ENCODE peak calls at places on chromosomes 3 and 15, in five cellular contexts. I is fibroblast of mammary gland, N is heart right ventricle, D is iPS DF 6.9, T is lower lobe of right lung. K is an unnamed sample.
A peak's percentile ranks its signal among the peaks of the same experiment; 100 is the strongest.

GRCh38 chr15:70856177-70856883 is 2.4 kb upstream of the LARP6 start:
- DNase-seq in I (peak; percentile 34), N (no peak), D (no peak), T (no peak), K (no peak)

GRCh38 chr3:100210777-100211145 is 50.0 kb upstream of the TBC1D23 start:
- DNase-seq in I (peak; percentile 85), N (peak; percentile 65), D (peak; percentile 35), T (no peak), K (no peak)

GRCh38 chr3:127088511-127089430 is 104.2 kb upstream of the PRR23E start:
- DNase-seq in I (no peak), N (no peak), D (no peak), T (no peak), K (no peak)

GRCh38 chr3:45616158-45616557 is 21.6 kb downstream of the LIMD1 start:
- DNase-seq in I (no peak), N (no peak), D (no peak), T (no peak), K (no peak)

GRCh38 chr3:169192643-169193042 is 470.9 kb downstream of the MECOM start:
- DNase-seq in I (no peak), N (no peak), D (no peak), T (no peak), K (no peak)

GRCh38 chr3:128495435-128495970 is 2.5 kb upstream of the GATA2 start:
- DNase-seq in I (no peak), N (no peak), D (no peak), T (no peak), K (peak; percentile 54)

GRCh38 chr3:41848745-41849574 is 112.9 kb downstream of the ULK4 start:
- DNase-seq in I (no peak), N (no peak), D (no peak), T (no peak), K (no peak)

GRCh38 chr3:171753665-171754408 is 56.4 kb downstream of the PLD1 start:
- DNase-seq in I (peak; percentile 94), N (no peak), D (no peak), T (no peak), K (no peak)

GRCh38 chr15:51758645-51759044 is 7.2 kb downstream of the TMOD2 start:
- DNase-seq in I (peak; percentile 97), N (peak; percentile 52), D (no peak), T (no peak), K (no peak)

GRCh38 chr3:123341871-123342630 is 106.8 kb downstream of the ADCY5 start:
- DNase-seq in I (no peak), N (no peak), D (no peak), T (no peak), K (peak; percentile 43)

GRCh38 chr3:16486201-16486600 is 27.3 kb downstream of the RFTN1 start:
- DNase-seq in I (no peak), N (no peak), D (no peak), T (no peak), K (no peak)

GRCh38 chr15:24986653-24987052 is 31.9 kb downstream of the SNRPN start:
- DNase-seq in I (no peak), N (no peak), D (no peak), T (no peak), K (no peak)

GRCh38 chr15:69666441-69666882 is 213.8 kb downstream of the RPLP1 start:
- DNase-seq in I (peak; percentile 49), N (peak; percentile 24), D (no peak), T (peak; percentile 59), K (no peak)

GRCh38 chr3:29925150-29925549 is 644.3 kb downstream of the RBMS3 start:
- DNase-seq in I (peak; percentile 51), N (no peak), D (no peak), T (no peak), K (no peak)

GRCh38 chr3:50876947-50877346 is 202.2 kb downstream of the DOCK3 start:
- DNase-seq in I (no peak), N (no peak), D (no peak), T (no peak), K (no peak)

GRCh38 chr3:49625971-49626640 is 48.0 kb upstream of the APEH start:
- DNase-seq in I (peak; percentile 45), N (no peak), D (no peak), T (no peak), K (no peak)

GRCh38 chr3:149339931-149340309 is 6.5 kb upstream of the TM4SF18 start:
- DNase-seq in I (peak; percentile 95), N (peak; percentile 89), D (peak; percentile 57), T (peak; percentile 73), K (peak; percentile 93)

GRCh38 chr3:120468635-120469295 is 18.0 kb upstream of the FSTL1 start:
- DNase-seq in I (no peak), N (no peak), D (no peak), T (no peak), K (no peak)

GRCh38 chr3:142981108-142981507 is 17.6 kb upstream of the PAQR9 start:
- DNase-seq in I (no peak), N (no peak), D (no peak), T (no peak), K (no peak)

GRCh38 chr3:72973031-72973723 is 23.4 kb upstream of the PPP4R2 start:
- DNase-seq in I (no peak), N (no peak), D (no peak), T (no peak), K (no peak)

GRCh38 chr3:138850151-138850550 is 15.4 kb upstream of the PIK3CB start:
- DNase-seq in I (peak; percentile 16), N (peak; percentile 25), D (no peak), T (no peak), K (no peak)

GRCh38 chr15:32877620-32878019 is 159.8 kb downstream of the GREM1 start:
- DNase-seq in I (peak; percentile 38), N (no peak), D (no peak), T (no peak), K (no peak)

GRCh38 chr15:92808611-92809063 is 91.5 kb upstream of the CHD2 start:
- DNase-seq in I (peak; percentile 78), N (peak; percentile 44), D (no peak), T (peak; percentile 74), K (peak; percentile 59)

GRCh38 chr3:129211772-129212171 is 28.1 kb upstream of the CNBP start:
- DNase-seq in I (peak; percentile 93), N (peak; percentile 46), D (no peak), T (peak; percentile 83), K (peak; percentile 52)

GRCh38 chr15:98548172-98548971 is 100.0 kb upstream of the IGF1R start:
- DNase-seq in I (peak; percentile 70), N (peak; percentile 61), D (peak; percentile 55), T (peak; percentile 82), K (peak; percentile 91)

GRCh38 chr15:36370735-36371115 is 208.7 kb upstream of the CDIN1 start:
- DNase-seq in I (peak; percentile 93), N (no peak), D (no peak), T (no peak), K (no peak)

GRCh38 chr3:65402597-65402996 is 636.1 kb downstream of the MAGI1 start:
- DNase-seq in I (peak; percentile 97), N (peak; percentile 23), D (no peak), T (no peak), K (peak; percentile 24)

GRCh38 chr3:57856675-57857074 is 100.6 kb downstream of the SLMAP start:
- DNase-seq in I (peak; percentile 40), N (no peak), D (no peak), T (no peak), K (no peak)

GRCh38 chr3:120350431-120350941 is 1.3 kb upstream of the LRRC58 start:
- DNase-seq in I (peak; percentile 87), N (peak; percentile 13), D (no peak), T (peak; percentile 45), K (peak; percentile 75)

GRCh38 chr3:194661946-194662345 is 10.0 kb downstream of the LSG1 start:
- DNase-seq in I (no peak), N (no peak), D (no peak), T (no peak), K (no peak)

GRCh38 chr3:55481067-55481917 is 5.8 kb downstream of the WNT5A start:
- DNase-seq in I (peak; percentile 75), N (no peak), D (no peak), T (peak; percentile 51), K (no peak)

GRCh38 chr15:82910721-82911120 is 41.8 kb downstream of the HOMER2 start:
- DNase-seq in I (no peak), N (no peak), D (no peak), T (no peak), K (no peak)

GRCh38 chr3:105367406-105368213 is 901 bp downstream of the ALCAM start:
- DNase-seq in I (peak; percentile 65), N (peak; percentile 54), D (no peak), T (peak; percentile 88), K (peak; percentile 71)

GRCh38 chr3:132203889-132204596 is 113.2 kb upstream of the ACP3 start:
- DNase-seq in I (no peak), N (no peak), D (no peak), T (no peak), K (no peak)

GRCh38 chr3:46892285-46893145 is 15.0 kb downstream of the PTH1R start:
- DNase-seq in I (peak; percentile 37), N (peak; percentile 72), D (peak; percentile 33), T (peak; percentile 85), K (peak; percentile 87)

GRCh38 chr15:101466188-101466587 is 23.3 kb downstream of the PCSK6 start:
- DNase-seq in I (no peak), N (no peak), D (no peak), T (no peak), K (no peak)
- H3K4me3 ChIP-seq in I (no peak overlapping the region), N (no peak overlapping the region), D (no peak overlapping the region), T (no peak overlapping the region), K (no peak overlapping the region)

GRCh38 chr3:54257114-54257513 is 134.8 kb downstream of the CACNA2D3 start:
- DNase-seq in I (no peak), N (no peak), D (no peak), T (no peak), K (no peak)

GRCh38 chr3:54262943-54263342 is 140.6 kb downstream of the CACNA2D3 start:
- DNase-seq in I (no peak), N (no peak), D (no peak), T (no peak), K (no peak)

GRCh38 chr3:54264050-54264449 is 141.7 kb downstream of the CACNA2D3 start:
- DNase-seq in I (no peak), N (no peak), D (no peak), T (no peak), K (no peak)

GRCh38 chr3:54262541-54262940 is 140.2 kb downstream of the CACNA2D3 start:
- DNase-seq in I (no peak), N (no peak), D (no peak), T (no peak), K (peak; percentile 20)
- H3K4me3 ChIP-seq in I (no peak overlapping the region), N (no peak overlapping the region), D (no peak overlapping the region), T (no peak overlapping the region), K (no peak overlapping the region)

GRCh38 chr3:195895900-195896360 is 12.4 kb downstream of the TNK2 start:
- DNase-seq in I (no peak), N (peak; percentile 57), D (no peak), T (peak; percentile 88), K (peak; percentile 88)

GRCh38 chr3:195897081-195897852 is 11.1 kb downstream of the TNK2 start:
- DNase-seq in I (peak; percentile 76), N (no peak), D (no peak), T (no peak), K (peak; percentile 42)

GRCh38 chr3:195897853-195898415 is 10.4 kb downstream of the TNK2 start:
- DNase-seq in I (no peak), N (no peak), D (no peak), T (no peak), K (no peak)

GRCh38 chr3:195895078-195895899 is 13.1 kb downstream of the TNK2 start:
- DNase-seq in I (no peak), N (peak; percentile 41), D (no peak), T (peak; percentile 71), K (no peak)

GRCh38 chr3:195896361-195897080 is 11.8 kb downstream of the TNK2 start:
- DNase-seq in I (peak; percentile 70), N (peak; percentile 79), D (no peak), T (no peak), K (peak; percentile 37)
- H3K4me3 ChIP-seq in I (peak overlapping the region; percentile 69), N (peak overlapping the region; percentile 69), D (peak overlapping the region; percentile 48), T (peak overlapping the region; percentile 65), K (peak overlapping the region; percentile 70)

GRCh38 chr15:74543583-74543982 is 2.6 kb downstream of the ARID3B start:
- DNase-seq in I (no peak), N (no peak), D (no peak), T (no peak), K (no peak)
- H3K4me3 ChIP-seq in I (no peak overlapping the region), N (no peak overlapping the region), D (no peak overlapping the region), T (no peak overlapping the region), K (no peak overlapping the region)

K was measured in tibial artery.